ENCODE peak calls at places on chromosomes 11 and 22, in eight cellular contexts. W is astrocyte of the spinal cord; C is CD8-positive, alpha-beta memory T cell; I is NB4; T is CD8-positive, alpha-beta T cell; P is lower lobe of right lung; S is suprapubic skin; G is AG09309. X is an unnamed sample.

GRCh38 chr22:24758164-24758799 is 16.2 kb downstream of the PIWIL3 start:
- DNase-seq in P (no peak), W (peak; percentile 64), C (peak; percentile 60), I (peak; percentile 61), S (no peak), T (peak; percentile 63), G (no peak), X (peak; percentile 53)

GRCh38 chr11:75313457-75314272 is 37.8 kb downstream of the ARRB1 start:
- DNase-seq in S (no peak), I (no peak), G (no peak), P (peak; percentile 77), W (peak; percentile 44), C (no peak), T (no peak), X (no peak)

GRCh38 chr11:34251640-34251980 is 106.2 kb downstream of the ABTB2 start:
- DNase-seq in S (no peak), I (no peak), C (no peak), T (no peak), W (peak; percentile 50), G (no peak), P (no peak), X (no peak)

GRCh38 chr11:92697461-92698314 is 271.8 kb upstream of the MTNR1B start:
- DNase-seq in T (no peak), G (no peak), P (no peak), I (no peak), C (no peak), W (peak; percentile 29), S (no peak), X (no peak)

GRCh38 chr22:44983878-44984482 is 25.8 kb downstream of the PHF21B start:
- DNase-seq in G (no peak), T (no peak), P (no peak), W (no peak), C (no peak), S (no peak), I (no peak), X (no peak)

GRCh38 chr11:108324587-108324986 is 101.7 kb downstream of the ATM start:
- DNase-seq in I (peak; percentile 29), G (peak; percentile 31), T (no peak), W (peak; percentile 30), P (no peak), C (no peak), S (no peak), X (no peak)

GRCh38 chr11:67504950-67505561 is at the start of gene PITPNM1:
- DNase-seq in P (peak; percentile 83), I (peak; percentile 88), T (peak; percentile 76), W (peak; percentile 46), C (peak; percentile 79), S (no peak), G (no peak), X (peak; percentile 23)

GRCh38 chr11:64729851-64730382 is 6.9 kb upstream of the NRXN2 start:
- DNase-seq in G (no peak), T (no peak), P (no peak), S (no peak), I (peak; percentile 53), C (no peak), W (no peak), X (no peak)

GRCh38 chr11:45880772-45881570 is 4.5 kb upstream of the MAPK8IP1 start:
- DNase-seq in P (no peak), I (no peak), C (no peak), G (no peak), W (peak; percentile 59), T (no peak), S (no peak), X (no peak)

GRCh38 chr22:18005201-18005926 is 19.0 kb downstream of the MICAL3 start:
- DNase-seq in P (no peak), I (no peak), S (no peak), C (no peak), T (no peak), G (no peak), W (no peak), X (no peak)

GRCh38 chr22:39278040-39278439 is 33.3 kb upstream of the PDGFB start:
- DNase-seq in G (no peak), S (no peak), C (no peak), T (no peak), P (no peak), I (no peak), W (no peak), X (no peak)

GRCh38 chr11:19628018-19628417 is 84.6 kb upstream of the NAV2 start:
- DNase-seq in S (peak; percentile 92), T (no peak), P (no peak), C (no peak), W (peak; percentile 55), G (peak; percentile 64), I (no peak), X (no peak)

GRCh38 chr11:64295760-64296159 is 4.4 kb upstream of the CATSPERZ start:
- DNase-seq in G (no peak), I (no peak), P (no peak), S (no peak), W (no peak), T (no peak), C (no peak), X (no peak)

GRCh38 chr11:22539851-22540376 is 85.7 kb downstream of the FANCF start:
- DNase-seq in W (peak; percentile 22), S (no peak), T (no peak), G (no peak), I (peak; percentile 3), P (no peak), C (no peak), X (peak; percentile 0)

GRCh38 chr11:70675697-70676374 is 277.5 kb downstream of the CTTN start:
- DNase-seq in W (no peak), C (no peak), P (no peak), S (no peak), I (no peak), G (no peak), T (no peak), X (no peak)

GRCh38 chr11:57641011-57641410 is 8.7 kb downstream of the YPEL4 start:
- DNase-seq in P (no peak), I (peak; percentile 31), W (no peak), T (no peak), G (no peak), C (no peak), S (no peak), X (no peak)

GRCh38 chr22:38540731-38541130 is 29.3 kb downstream of the DMC1 start:
- DNase-seq in I (no peak), P (no peak), T (no peak), S (no peak), W (no peak), G (no peak), C (no peak), X (no peak)

GRCh38 chr22:46829140-46829891 is 66.9 kb downstream of the TBC1D22A start:
- DNase-seq in C (no peak), T (no peak), S (no peak), P (no peak), W (peak; percentile 92), G (peak; percentile 85), I (no peak), X (no peak)
- H3K4me3 ChIP-seq in C (no peak overlapping the region), T (no peak overlapping the region), S (no peak overlapping the region), P (no peak overlapping the region), W (no peak overlapping the region), G (no peak overlapping the region), I (no peak overlapping the region), X (no peak overlapping the region)

GRCh38 chr11:8658210-8658968 is 24.1 kb downstream of the TRIM66 start:
- DNase-seq in I (no peak), W (no peak), S (no peak), C (no peak), P (no peak), T (no peak), G (no peak), X (no peak)
- H3K4me3 ChIP-seq in I (no peak overlapping the region), W (no peak overlapping the region), S (no peak overlapping the region), C (no peak overlapping the region), P (no peak overlapping the region), T (no peak overlapping the region), G (no peak overlapping the region), X (no peak overlapping the region)

DNA sequence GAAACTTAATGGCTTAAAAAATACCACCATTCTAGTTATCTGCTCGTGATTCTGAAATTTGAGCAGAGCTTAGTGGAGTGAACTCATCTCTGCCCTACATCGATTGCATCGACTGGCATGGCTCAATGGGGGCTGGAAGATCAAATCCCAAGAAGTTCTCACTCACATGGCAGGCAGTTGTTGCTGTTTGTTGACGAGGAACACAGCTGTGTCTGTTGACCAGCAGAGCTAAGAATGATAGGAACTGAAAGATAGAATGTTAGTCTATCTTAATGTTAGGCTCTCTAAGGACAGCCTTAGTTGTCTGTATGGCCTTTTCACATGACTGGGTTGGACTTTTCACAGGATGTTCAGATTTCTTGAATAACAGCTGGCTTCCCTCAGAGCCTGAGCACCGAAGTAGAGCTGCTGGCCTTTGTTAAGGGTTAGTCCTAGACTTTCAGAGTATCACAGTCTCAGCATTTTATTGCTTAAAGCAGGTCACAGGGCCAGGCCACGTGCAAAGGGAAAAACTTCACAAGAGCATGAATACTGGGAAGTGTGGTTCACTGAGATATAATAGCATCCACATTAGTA is 31.6 kb upstream of the IZUMO1R start:
- DNase-seq in S (no peak), W (no peak), I (no peak), C (no peak), T (no peak), P (no peak), G (no peak), X (no peak)
- H3K4me3 ChIP-seq in S (no peak overlapping the region), W (no peak overlapping the region), I (no peak overlapping the region), C (no peak overlapping the region), T (no peak overlapping the region), P (no peak overlapping the region), G (no peak overlapping the region), X (no peak overlapping the region)

GRCh38 chr11:8601376-8602133 is 7.5 kb upstream of the STK33 start:
- DNase-seq in T (no peak), S (no peak), I (no peak), G (no peak), C (no peak), W (no peak), P (no peak), X (no peak)

GRCh38 chr11:8608646-8609045 is 14.6 kb upstream of the STK33 start:
- DNase-seq in W (peak; percentile 28), I (no peak), C (no peak), S (no peak), T (no peak), P (no peak), G (no peak), X (no peak)

GRCh38 chr11:8603696-8604077 is 9.7 kb upstream of the STK33 start:
- DNase-seq in T (no peak), G (no peak), S (no peak), P (no peak), C (no peak), I (no peak), W (no peak), X (no peak)

GRCh38 chr11:8605956-8606355 is 11.9 kb upstream of the STK33 start:
- DNase-seq in G (no peak), C (no peak), I (no peak), W (no peak), S (no peak), P (no peak), T (no peak), X (no peak)

DNA sequence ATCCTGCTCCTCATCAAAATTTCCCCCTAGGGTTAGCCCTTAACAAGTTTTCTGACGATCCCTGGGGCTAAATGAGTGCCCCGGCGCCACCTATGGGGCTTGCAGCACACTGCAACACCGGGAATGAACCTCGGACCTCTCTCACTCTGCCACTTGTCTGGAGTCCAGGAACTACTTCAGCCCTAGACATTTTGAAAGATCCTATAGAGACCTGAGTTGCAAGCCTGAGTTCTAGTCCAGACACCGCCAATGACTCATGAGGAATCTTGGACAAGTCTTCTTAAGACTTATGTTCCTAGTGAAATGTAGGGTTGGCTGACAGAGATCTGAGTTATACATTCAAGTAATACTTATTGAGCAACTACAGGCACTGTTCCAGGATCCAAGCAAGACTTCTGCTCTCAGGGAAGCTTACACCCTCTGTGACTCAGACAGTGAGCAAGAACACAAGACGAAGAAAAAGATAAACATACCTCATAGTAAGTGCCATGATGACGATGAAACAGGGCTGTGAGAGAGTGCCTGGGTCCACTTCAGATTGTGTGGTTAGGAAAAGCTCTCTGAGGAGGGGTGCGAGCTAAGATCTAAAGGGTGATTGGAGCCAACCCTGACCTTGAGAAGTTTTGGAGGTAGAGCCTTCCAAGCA is 10.2 kb upstream of the STK33 start:
- DNase-seq in P (peak; percentile 63), W (peak; percentile 100), T (no peak), C (no peak), I (peak; percentile 48), S (no peak), G (peak; percentile 100), X (peak; percentile 37)
- H3K4me3 ChIP-seq in P (no peak overlapping the region), W (no peak overlapping the region), T (no peak overlapping the region), C (no peak overlapping the region), I (no peak overlapping the region), S (no peak overlapping the region), G (no peak overlapping the region), X (no peak overlapping the region)

X was measured in Jurkat, Clone E6-1.